ENCODE peak calls at places on chromosome 11, in five cellular contexts. H is lower lobe of right lung, Q is SJSA1, E is psoas muscle, W is sigmoid colon. U is an unnamed sample.

GRCh38 chr11:84719935-84720577 is 907.1 kb downstream of the DLG2 start:
- DNase-seq in Q (no peak), E (no peak), W (no peak), H (peak), U (peak)

GRCh38 chr11:12319734-12320387 is 57.5 kb upstream of the PARVA start:
- DNase-seq in W (no peak), H (no peak), E (no peak), Q (no peak), U (no peak)

GRCh38 chr11:125188021-125188420 is 23.5 kb downstream of the PKNOX2 start:
- DNase-seq in H (no peak), Q (no peak), W (no peak), E (no peak), U (no peak)

GRCh38 chr11:5380740-5381342 is 2.8 kb upstream of the OR51M1 start:
- DNase-seq in H (no peak), E (no peak), Q (peak), W (no peak), U (no peak)

GRCh38 chr11:37502202-37502601 is 904.2 kb upstream of the RAG2 start:
- DNase-seq in H (no peak), Q (no peak), E (no peak), W (no peak), U (no peak)

GRCh38 chr11:128629516-128630106 is 42.3 kb upstream of the ETS1 start:
- DNase-seq in W (no peak), H (no peak), E (no peak), Q (no peak), U (no peak)

GRCh38 chr11:13277719-13278619 is at the start of gene BMAL1:
- DNase-seq in E (peak), W (peak), H (peak), Q (peak), U (peak)

GRCh38 chr11:130634981-130635473 is 186.6 kb downstream of the ADAMTS15 start:
- DNase-seq in Q (no peak), H (no peak), W (no peak), E (peak), U (no peak)

GRCh38 chr11:131609921-131610320 is 239.5 kb downstream of the NTM start:
- DNase-seq in E (no peak), W (no peak), H (no peak), Q (no peak), U (no peak)

GRCh38 chr11:44179173-44179572 is 83.7 kb downstream of the EXT2 start:
- DNase-seq in H (no peak), Q (peak), W (no peak), E (no peak), U (no peak)

GRCh38 chr11:26649884-26650283 is 72.0 kb downstream of the SLC5A12 start:
- DNase-seq in H (no peak), Q (peak), W (peak), E (no peak), U (no peak)

GRCh38 chr11:121282376-121282775 is 10.2 kb upstream of the SC5D start:
- DNase-seq in H (no peak), E (no peak), W (no peak), Q (no peak), U (no peak)

GRCh38 chr11:103596323-103596722 is 440.1 kb upstream of the DDI1 start:
- DNase-seq in H (no peak), E (no peak), Q (no peak), W (no peak), U (no peak)

GRCh38 chr11:72078477-72078876 is 1.9 kb downstream of the NUMA1 start:
- DNase-seq in H (no peak), E (no peak), Q (peak), W (no peak), U (no peak)

GRCh38 chr11:686451-687243 is 8.4 kb downstream of the DEAF1 start:
- DNase-seq in Q (no peak), W (no peak), E (no peak), H (no peak), U (no peak)

GRCh38 chr11:10838906-10839305 is 18.9 kb downstream of the ZBED5 start:
- DNase-seq in H (no peak), W (no peak), Q (no peak), E (no peak), U (no peak)

GRCh38 chr11:10838083-10838482 is 19.8 kb downstream of the ZBED5 start:
- DNase-seq in Q (no peak), H (no peak), W (no peak), E (no peak), U (no peak)
- H3K27ac ChIP-seq in Q (no peak), H (no peak), W (no peak), E (no peak), U (no peak)

DNA sequence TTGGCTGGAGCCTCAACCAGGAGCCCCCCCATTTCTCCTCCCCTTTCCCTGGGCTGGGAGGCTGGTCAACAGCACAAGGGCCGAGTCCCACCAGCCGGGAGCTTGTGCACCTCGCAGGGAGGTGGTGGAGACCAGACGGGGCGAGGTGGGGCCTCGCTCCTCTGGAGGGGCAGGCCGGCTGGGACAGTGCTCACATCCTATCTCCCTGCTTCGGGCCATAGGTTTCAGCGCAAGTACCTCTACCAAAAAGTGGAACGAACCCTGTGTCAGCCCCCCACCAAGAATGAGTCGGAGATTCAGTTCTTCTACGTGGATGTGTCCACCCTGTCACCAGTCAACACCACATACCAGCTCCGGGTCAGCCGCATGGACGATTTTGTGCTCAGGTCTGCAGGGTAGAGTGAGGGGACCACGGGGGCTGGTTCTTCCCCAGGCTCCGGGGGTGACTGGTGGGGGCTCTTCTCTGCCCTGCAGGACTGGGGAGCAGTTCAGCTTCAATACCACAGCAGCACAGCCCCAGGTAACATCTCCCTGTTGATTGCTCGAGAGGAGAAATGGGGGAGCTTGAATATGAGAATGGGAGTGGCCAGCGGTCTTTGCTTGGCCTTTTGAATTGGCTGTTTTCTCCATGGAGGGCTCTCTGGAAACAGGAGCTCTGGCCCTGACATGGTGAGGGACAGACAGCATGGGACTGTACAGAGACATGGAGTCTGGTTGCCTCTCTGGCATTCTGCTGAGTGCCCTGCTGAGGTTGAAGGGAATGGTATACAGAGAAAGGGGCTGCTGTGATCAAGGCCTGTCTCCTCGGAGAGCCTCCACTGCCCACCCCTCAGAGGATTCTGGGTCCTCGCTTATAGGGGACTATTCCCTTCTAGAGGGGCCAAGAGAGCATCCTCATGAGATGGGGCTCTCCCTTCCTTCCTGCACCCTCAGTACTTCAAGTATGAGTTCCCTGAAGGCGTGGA is 3.3 kb downstream of the SIDT2 start:
- DNase-seq in H (no peak), W (peak), E (no peak), Q (no peak), U (no peak)
- H3K27ac ChIP-seq in H (no peak), W (peak), E (no peak), Q (no peak), U (no peak)

GRCh38 chr11:35009191-35009940 is 92.9 kb downstream of the PDHX start:
- DNase-seq in E (no peak), H (no peak), W (no peak), Q (peak), U (no peak)
- H3K27ac ChIP-seq in E (peak), H (no peak), W (no peak), Q (peak), U (no peak)

GRCh38 chr11:64299847-64300648 is at the start of gene CATSPERZ:
- DNase-seq in H (no peak), Q (no peak), E (no peak), W (no peak), U (no peak)
- H3K27ac ChIP-seq in H (peak), Q (no peak), E (no peak), W (no peak), U (no peak)

DNA sequence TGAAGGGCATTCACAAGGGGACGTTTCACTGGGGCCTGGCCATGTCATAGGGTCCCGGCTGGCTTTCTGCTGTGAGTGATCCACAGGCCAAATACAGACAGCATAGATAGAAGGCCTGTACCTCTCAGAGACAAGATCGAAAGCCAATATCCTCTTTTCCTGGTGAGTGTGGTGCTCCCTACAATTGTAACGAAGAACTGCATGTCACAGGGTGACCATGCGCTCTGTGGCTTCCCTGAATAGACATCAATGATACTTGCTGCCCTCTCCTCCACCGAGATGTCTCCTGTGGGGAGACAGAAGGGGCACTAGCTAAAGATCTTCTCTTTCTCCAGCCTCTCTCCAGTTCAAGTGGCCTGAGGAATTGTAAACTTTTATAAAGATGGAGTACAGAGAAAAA is 226.1 kb upstream of the POU2AF2 start:
- DNase-seq in Q (no peak), E (no peak), H (no peak), W (no peak), U (no peak)
- H3K27ac ChIP-seq in Q (no peak), E (no peak), H (peak), W (no peak), U (peak)

GRCh38 chr11:116931206-116931953 is 94.0 kb upstream of the APOA1 start:
- DNase-seq in W (no peak), Q (peak), H (no peak), E (no peak), U (no peak)
- H3K27ac ChIP-seq in W (peak), Q (no peak), H (peak), E (no peak), U (peak)

DNA sequence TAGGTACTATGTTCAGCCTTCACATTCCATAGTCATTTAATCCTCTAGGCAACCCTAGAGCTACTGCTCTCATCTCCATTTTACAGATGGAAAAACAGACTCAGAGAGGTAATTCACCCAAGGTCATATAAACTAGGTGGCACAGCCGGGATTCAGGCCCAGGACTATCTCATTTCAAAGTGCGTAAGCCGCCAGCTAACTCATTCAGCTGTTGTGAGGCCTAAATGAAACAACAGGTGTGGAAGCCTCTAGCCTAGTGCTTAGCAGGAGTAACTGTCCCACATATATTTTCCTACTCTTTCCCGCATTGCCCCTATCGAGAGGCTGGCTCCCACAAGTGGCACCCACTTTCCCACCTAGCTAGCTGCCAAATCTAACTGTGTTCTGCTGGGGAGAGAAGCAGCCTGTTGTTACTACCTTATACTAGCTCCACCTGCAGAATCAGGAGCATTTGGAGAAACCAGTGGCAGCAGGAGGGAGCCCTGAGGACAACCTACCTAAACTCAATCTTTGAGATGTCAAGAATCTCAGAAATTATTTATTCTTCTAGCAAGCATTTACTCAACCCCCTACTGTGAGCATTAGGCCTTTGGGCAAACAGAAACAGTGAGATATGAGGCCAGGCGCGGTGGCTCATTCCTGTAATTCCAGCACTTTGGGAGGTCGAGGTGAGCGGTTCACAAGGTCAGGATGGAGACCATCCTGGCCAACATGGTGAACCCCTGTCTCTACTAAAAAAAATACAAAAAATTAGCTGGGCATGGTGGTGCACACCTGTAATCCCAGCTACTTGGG is 20.9 kb downstream of the PRG3 start:
- DNase-seq in E (no peak), H (no peak), W (no peak), Q (no peak), U (no peak)
- H3K27ac ChIP-seq in E (peak), H (no peak), W (no peak), Q (no peak), U (no peak)

GRCh38 chr11:33690290-33691050 is 10.2 kb downstream of the C11orf91 start:
- DNase-seq in Q (peak), H (no peak), E (peak), W (peak), U (no peak)

GRCh38 chr11:33689089-33689488 is 11.5 kb downstream of the C11orf91 start:
- DNase-seq in H (no peak), Q (no peak), W (no peak), E (no peak), U (no peak)

GRCh38 chr11:33691051-33691864 is 9.4 kb downstream of the C11orf91 start:
- DNase-seq in E (no peak), W (no peak), H (no peak), Q (no peak), U (no peak)

GRCh38 chr11:33687733-33688479 is 12.7 kb downstream of the C11orf91 start:
- DNase-seq in W (no peak), E (no peak), H (no peak), Q (peak), U (no peak)

GRCh38 chr11:33689506-33689905 is 11.1 kb downstream of the C11orf91 start:
- DNase-seq in E (no peak), W (no peak), Q (peak), H (no peak), U (no peak)
- H3K27ac ChIP-seq in E (peak), W (peak), Q (peak), H (peak), U (peak)

GRCh38 chr11:1906146-1906545 is 13.4 kb upstream of the TNNT3 start:
- DNase-seq in E (no peak), H (no peak), W (no peak), Q (peak), U (no peak)
- H3K27ac ChIP-seq in E (peak), H (no peak), W (peak), Q (peak), U (no peak)

U was measured in spleen.